ENCODE peak calls at places on chromosomes 11 and 22, in five cellular contexts. One of them, this sample, is unnamed.

GRCh38 chr11:14320020-14320419 is 39.0 kb downstream of the RRAS2 start:
- DNase-seq in activated CD8-positive, alpha-beta memory T cell treated with anti-CD3 and anti-CD28 coated beads for 4 hours: no peak
- DNase-seq in cardiac muscle cell: no peak
- DNase-seq in stimulated activated CD4-positive, alpha-beta T cell treated with anti-CD3 and anti-CD28 coated beads, Interleukin-12 subunit alpha, Interleukin-12 subunit beta, amount 100 ng/mL, for 24 hours: no peak
- DNase-seq in activated T-helper 1 cell treated with anti-CD3 and anti-CD28 coated beads, Interleukin-12 subunit alpha, Interleukin-12 subunit beta, Interleukin-2, Interleukin-4 antibody, amounts not matched to agents 30 ng/mL and 10 ng/mL and 1 ng/mL, durations not matched to agents 14 hours and 24 hours and 36 hours: peak; percentile 34
- DNase-seq in this sample: no peak

GRCh38 chr22:46242023-46242422 is 8.1 kb downstream of the CDPF1 start:
- DNase-seq in activated CD8-positive, alpha-beta memory T cell treated with anti-CD3 and anti-CD28 coated beads for 4 hours: no peak
- DNase-seq in cardiac muscle cell: no peak
- DNase-seq in stimulated activated CD4-positive, alpha-beta T cell treated with anti-CD3 and anti-CD28 coated beads, Interleukin-12 subunit alpha, Interleukin-12 subunit beta, amount 100 ng/mL, for 24 hours: no peak
- DNase-seq in activated T-helper 1 cell treated with anti-CD3 and anti-CD28 coated beads, Interleukin-12 subunit alpha, Interleukin-12 subunit beta, Interleukin-2, Interleukin-4 antibody, amounts not matched to agents 30 ng/mL and 10 ng/mL and 1 ng/mL, durations not matched to agents 14 hours and 24 hours and 36 hours: no peak
- DNase-seq in this sample: no peak

GRCh38 chr11:46003647-46004046 is 81.2 kb downstream of the LARGE2 start:
- DNase-seq in activated CD8-positive, alpha-beta memory T cell treated with anti-CD3 and anti-CD28 coated beads for 4 hours: no peak
- DNase-seq in cardiac muscle cell: no peak
- DNase-seq in stimulated activated CD4-positive, alpha-beta T cell treated with anti-CD3 and anti-CD28 coated beads, Interleukin-12 subunit alpha, Interleukin-12 subunit beta, amount 100 ng/mL, for 24 hours: no peak
- DNase-seq in activated T-helper 1 cell treated with anti-CD3 and anti-CD28 coated beads, Interleukin-12 subunit alpha, Interleukin-12 subunit beta, Interleukin-2, Interleukin-4 antibody, amounts not matched to agents 30 ng/mL and 10 ng/mL and 1 ng/mL, durations not matched to agents 14 hours and 24 hours and 36 hours: no peak
- DNase-seq in this sample: peak; percentile 9

GRCh38 chr11:61327669-61328071 is 5.2 kb downstream of the DDB1 start:
- DNase-seq in activated CD8-positive, alpha-beta memory T cell treated with anti-CD3 and anti-CD28 coated beads for 4 hours: no peak
- DNase-seq in cardiac muscle cell: no peak
- DNase-seq in stimulated activated CD4-positive, alpha-beta T cell treated with anti-CD3 and anti-CD28 coated beads, Interleukin-12 subunit alpha, Interleukin-12 subunit beta, amount 100 ng/mL, for 24 hours: no peak
- DNase-seq in activated T-helper 1 cell treated with anti-CD3 and anti-CD28 coated beads, Interleukin-12 subunit alpha, Interleukin-12 subunit beta, Interleukin-2, Interleukin-4 antibody, amounts not matched to agents 30 ng/mL and 10 ng/mL and 1 ng/mL, durations not matched to agents 14 hours and 24 hours and 36 hours: no peak
- DNase-seq in this sample: no peak

GRCh38 chr22:23137905-23138520 is 3.8 kb downstream of the RSPH14 start:
- DNase-seq in activated CD8-positive, alpha-beta memory T cell treated with anti-CD3 and anti-CD28 coated beads for 4 hours: peak; percentile 23
- DNase-seq in cardiac muscle cell: no peak
- DNase-seq in stimulated activated CD4-positive, alpha-beta T cell treated with anti-CD3 and anti-CD28 coated beads, Interleukin-12 subunit alpha, Interleukin-12 subunit beta, amount 100 ng/mL, for 24 hours: no peak
- DNase-seq in activated T-helper 1 cell treated with anti-CD3 and anti-CD28 coated beads, Interleukin-12 subunit alpha, Interleukin-12 subunit beta, Interleukin-2, Interleukin-4 antibody, amounts not matched to agents 30 ng/mL and 10 ng/mL and 1 ng/mL, durations not matched to agents 14 hours and 24 hours and 36 hours: peak; percentile 49
- DNase-seq in this sample: no peak

GRCh38 chr11:67468509-67468834 is 579 bp downstream of the TMEM134 start:
- DNase-seq in activated CD8-positive, alpha-beta memory T cell treated with anti-CD3 and anti-CD28 coated beads for 4 hours: no peak
- DNase-seq in cardiac muscle cell: no peak
- DNase-seq in stimulated activated CD4-positive, alpha-beta T cell treated with anti-CD3 and anti-CD28 coated beads, Interleukin-12 subunit alpha, Interleukin-12 subunit beta, amount 100 ng/mL, for 24 hours: no peak
- DNase-seq in activated T-helper 1 cell treated with anti-CD3 and anti-CD28 coated beads, Interleukin-12 subunit alpha, Interleukin-12 subunit beta, Interleukin-2, Interleukin-4 antibody, amounts not matched to agents 30 ng/mL and 10 ng/mL and 1 ng/mL, durations not matched to agents 14 hours and 24 hours and 36 hours: no peak
- DNase-seq in this sample: no peak

GRCh38 chr22:17390087-17390486 is 20.8 kb downstream of the CECR2 start:
- DNase-seq in activated CD8-positive, alpha-beta memory T cell treated with anti-CD3 and anti-CD28 coated beads for 4 hours: no peak
- DNase-seq in cardiac muscle cell: no peak
- DNase-seq in stimulated activated CD4-positive, alpha-beta T cell treated with anti-CD3 and anti-CD28 coated beads, Interleukin-12 subunit alpha, Interleukin-12 subunit beta, amount 100 ng/mL, for 24 hours: no peak
- DNase-seq in activated T-helper 1 cell treated with anti-CD3 and anti-CD28 coated beads, Interleukin-12 subunit alpha, Interleukin-12 subunit beta, Interleukin-2, Interleukin-4 antibody, amounts not matched to agents 30 ng/mL and 10 ng/mL and 1 ng/mL, durations not matched to agents 14 hours and 24 hours and 36 hours: no peak
- DNase-seq in this sample: no peak

GRCh38 chr11:101267654-101268053 is 138.0 kb upstream of the PGR start:
- DNase-seq in activated CD8-positive, alpha-beta memory T cell treated with anti-CD3 and anti-CD28 coated beads for 4 hours: no peak
- DNase-seq in cardiac muscle cell: no peak
- DNase-seq in stimulated activated CD4-positive, alpha-beta T cell treated with anti-CD3 and anti-CD28 coated beads, Interleukin-12 subunit alpha, Interleukin-12 subunit beta, amount 100 ng/mL, for 24 hours: no peak
- DNase-seq in activated T-helper 1 cell treated with anti-CD3 and anti-CD28 coated beads, Interleukin-12 subunit alpha, Interleukin-12 subunit beta, Interleukin-2, Interleukin-4 antibody, amounts not matched to agents 30 ng/mL and 10 ng/mL and 1 ng/mL, durations not matched to agents 14 hours and 24 hours and 36 hours: no peak
- DNase-seq in this sample: no peak

GRCh38 chr11:3021125-3021524 is 29.0 kb upstream of the NAP1L4 start:
- DNase-seq in activated CD8-positive, alpha-beta memory T cell treated with anti-CD3 and anti-CD28 coated beads for 4 hours: no peak
- DNase-seq in cardiac muscle cell: peak; percentile 64
- DNase-seq in stimulated activated CD4-positive, alpha-beta T cell treated with anti-CD3 and anti-CD28 coated beads, Interleukin-12 subunit alpha, Interleukin-12 subunit beta, amount 100 ng/mL, for 24 hours: no peak
- DNase-seq in activated T-helper 1 cell treated with anti-CD3 and anti-CD28 coated beads, Interleukin-12 subunit alpha, Interleukin-12 subunit beta, Interleukin-2, Interleukin-4 antibody, amounts not matched to agents 30 ng/mL and 10 ng/mL and 1 ng/mL, durations not matched to agents 14 hours and 24 hours and 36 hours: no peak
- DNase-seq in this sample: peak; percentile 16